ENCODE peak calls at places on chromosomes 16 and 17, in four cellular contexts. Y is NCI-H1092; F is ACHN; K is activated CD4-positive, alpha-beta T cell treated with anti-CD3 and anti-CD28 coated beads, Interleukin-2, amount 50 U/mL, for 24 hours. O is an unnamed sample.
A peak's percentile ranks its signal among the peaks of the same experiment; 100 is the strongest.

GRCh38 chr16:83817022-83817421 is 9.2 kb downstream of the HSBP1 start:
- DNase-seq in Y (no peak), K (no peak), F (no peak), O (no peak)

GRCh38 chr16:13335894-13336293 is 434.5 kb downstream of the SHISA9 start:
- DNase-seq in F (no peak), Y (no peak), K (no peak), O (no peak)

GRCh38 chr17:82917656-82918345 is 78.0 kb upstream of the ZNF750 start:
- DNase-seq in F (peak; percentile 19), K (no peak), Y (no peak), O (peak; percentile 29)

GRCh38 chr17:75822119-75822799 is 21.9 kb downstream of the UNC13D start:
- DNase-seq in Y (no peak), K (no peak), F (no peak), O (no peak)

GRCh38 chr17:38741853-38742421 is 6.2 kb downstream of the PCGF2 start:
- DNase-seq in F (no peak), K (no peak), Y (no peak), O (no peak)

GRCh38 chr17:64747938-64748540 is 85.9 kb upstream of the SMURF2 start:
- DNase-seq in K (no peak), F (peak; percentile 29), Y (no peak), O (no peak)

GRCh38 chr17:77132411-77133086 is 8.2 kb upstream of the SEC14L1 start:
- DNase-seq in F (no peak), Y (no peak), K (no peak), O (no peak)

GRCh38 chr16:28320023-28320561 is 27.8 kb downstream of the SBK1 start:
- DNase-seq in Y (no peak), K (no peak), F (no peak), O (no peak)

GRCh38 chr16:6672507-6672906 is 660.1 kb upstream of the RBFOX1 start:
- DNase-seq in K (no peak), Y (no peak), F (no peak), O (no peak)

GRCh38 chr17:79391808-79392233 is 219.0 kb downstream of the RBFOX3 start:
- DNase-seq in K (peak; percentile 55), Y (peak; percentile 47), F (peak; percentile 67), O (peak; percentile 81)

GRCh38 chr17:81228420-81228819 is 5.7 kb upstream of the CEP131 start:
- DNase-seq in K (no peak), Y (no peak), F (no peak), O (peak; percentile 84)

GRCh38 chr17:35981908-35982330 is 622 bp upstream of the CCL16 start:
- DNase-seq in Y (no peak), K (no peak), F (no peak), O (no peak)

GRCh38 chr16:88634141-88634993 is 4.0 kb upstream of the IL17C start:
- DNase-seq in K (no peak), Y (no peak), F (peak; percentile 74), O (peak; percentile 84)

GRCh38 chr16:85931596-85932402 is 32.8 kb downstream of the IRF8 start:
- DNase-seq in F (no peak), K (no peak), Y (no peak), O (peak; percentile 68)

GRCh38 chr16:48609453-48610023 is 442 bp downstream of the N4BP1 start:
- DNase-seq in Y (peak; percentile 48), K (no peak), F (peak; percentile 70), O (peak; percentile 50)

GRCh38 chr17:81868674-81869220 is 2.4 kb downstream of the ARHGDIA start:
- DNase-seq in F (peak; percentile 51), K (no peak), Y (no peak), O (no peak)

GRCh38 chr16:30926333-30926811 is 3.0 kb downstream of the FBXL19 start:
- DNase-seq in F (no peak), Y (no peak), K (no peak), O (no peak)

GRCh38 chr16:20676867-20677266 is 20.6 kb downstream of the ACSM1 start:
- DNase-seq in F (no peak), K (no peak), Y (no peak), O (no peak)

GRCh38 chr17:45384800-45385262 is 47.8 kb downstream of the ARHGAP27 start:
- DNase-seq in F (no peak), Y (no peak), K (no peak), O (no peak)

GRCh38 chr17:40377832-40378231 is 13.3 kb upstream of the GJD3 start:
- DNase-seq in F (no peak), Y (no peak), K (no peak), O (no peak)

GRCh38 chr16:77214411-77215138 is 15.4 kb downstream of the SYCE1L start:
- DNase-seq in Y (no peak), F (peak; percentile 51), K (no peak), O (no peak)

GRCh38 chr17:77115510-77115909 is 25.3 kb upstream of the SEC14L1 start:
- DNase-seq in Y (no peak), F (no peak), K (no peak), O (no peak)

GRCh38 chr17:50604470-50604869 is 30.2 kb upstream of the ABCC3 start:
- DNase-seq in K (no peak), F (no peak), Y (peak; percentile 93), O (no peak)

GRCh38 chr16:56848056-56848936 is 16.7 kb upstream of the SLC12A3 start:
- DNase-seq in K (no peak), F (peak; percentile 59), Y (no peak), O (no peak)

GRCh38 chr17:60387666-60388065 is 4.3 kb downstream of the USP32 start:
- DNase-seq in F (no peak), K (no peak), Y (no peak), O (no peak)

GRCh38 chr17:81553018-81553615 is 964 bp upstream of the FAAP100 start:
- DNase-seq in K (peak; percentile 68), F (peak; percentile 93), Y (peak; percentile 82), O (peak; percentile 89)

GRCh38 chr17:49521521-49522185 is 26.6 kb downstream of the NGFR start:
- DNase-seq in F (no peak), Y (no peak), K (no peak), O (peak; percentile 9)

GRCh38 chr17:74386397-74386796 is 19.1 kb downstream of the GPR142 start:
- DNase-seq in F (no peak), K (no peak), Y (no peak), O (no peak)

GRCh38 chr16:31262084-31262483 is 2.3 kb downstream of the ITGAM start:
- DNase-seq in K (no peak), Y (no peak), F (no peak), O (no peak)

GRCh38 chr16:70151391-70151790 is 22.2 kb upstream of the CLEC18C start:
- DNase-seq in K (no peak), F (no peak), Y (no peak), O (no peak)

GRCh38 chr17:35731239-35731931 is at the start of gene RASL10B:
- DNase-seq in Y (no peak), K (peak; percentile 19), F (peak; percentile 56), O (peak; percentile 81)

GRCh38 chr16:19804538-19805323 is 79.9 kb downstream of the GPRC5B start:
- DNase-seq in F (no peak), Y (peak; percentile 53), K (peak; percentile 2), O (no peak)

GRCh38 chr17:57704448-57704847 is 40.7 kb downstream of the CCDC182 start:
- DNase-seq in F (no peak), Y (no peak), K (no peak), O (no peak)

GRCh38 chr16:12482821-12483220 is 320.9 kb downstream of the CPPED1 start:
- DNase-seq in F (no peak), Y (no peak), K (no peak), O (no peak)

GRCh38 chr17:75315541-75316243 is 26.5 kb upstream of the SLC25A19 start:
- DNase-seq in K (no peak), F (no peak), Y (no peak), O (no peak)

O was measured in B cell.